ENCODE peak calls at places on chromosomes 7 and 10, in nine cellular contexts. F is Panc1; C is neuronal stem cell; D is CD8-positive, alpha-beta memory T cell; R is HCT116; E is gastrocnemius medialis; Y is hepatocyte; N is iPS DF 6.9; B is psoas muscle. Q is an unnamed sample. For H3K27me3 and H3K4me1, the result is how much of the 10 kb centered on the place peaks cover.

GRCh38 chr10:70396140-70396539 is 7.8 kb upstream of the EIF4EBP2 start:
- DNase-seq in F (no peak), C (no peak), D (no peak), R (no peak), E (no peak), Y (no peak), N (no peak), B (no peak), Q (no peak)

GRCh38 chr7:18313970-18314369 is 181.6 kb upstream of the HDAC9 start:
- DNase-seq in F (no peak), C (no peak), D (no peak), R (no peak), E (no peak), Y (no peak), N (no peak), B (no peak), Q (no peak)

GRCh38 chr7:127809285-127809702 is 157.3 kb downstream of the SND1 start:
- DNase-seq in F (no peak), C (no peak), D (no peak), R (no peak), E (peak), Y (no peak), N (no peak), B (peak), Q (no peak)

GRCh38 chr7:22110227-22110839 is 164.6 kb upstream of the CDCA7L start:
- DNase-seq in F (peak), C (peak), D (peak), R (peak), E (peak), Y (peak), N (peak), B (peak), Q (peak)

GRCh38 chr10:30540286-30540685 is 89.3 kb downstream of the LYZL2 start:
- DNase-seq in F (no peak), C (no peak), D (no peak), R (no peak), E (no peak), Y (no peak), N (no peak), B (no peak), Q (no peak)

GRCh38 chr7:86972072-86972471 is 87.4 kb downstream of the ELAPOR2 start:
- DNase-seq in F (no peak), C (peak), D (no peak), R (no peak), E (no peak), Y (no peak), N (peak), B (no peak), Q (no peak)

GRCh38 chr10:118472415-118472814 is 123.0 kb downstream of the PRLHR start:
- DNase-seq in F (no peak), C (no peak), D (no peak), R (no peak), E (no peak), Y (no peak), N (no peak), B (no peak), Q (no peak)

GRCh38 chr7:157769016-157769869 is 432.4 kb downstream of the DNAJB6 start:
- DNase-seq in F (no peak), C (peak), D (no peak), R (no peak), E (no peak), Y (no peak), N (no peak), B (peak), Q (no peak)

GRCh38 chr7:1136841-1137516 is 23.0 kb downstream of the ZFAND2A start:
- DNase-seq in F (no peak), C (no peak), D (no peak), R (no peak), E (no peak), Y (no peak), N (no peak), B (no peak), Q (no peak)

GRCh38 chr7:45021604-45022296 is 21.7 kb downstream of the CCM2 start:
- DNase-seq in F (no peak), C (no peak), D (no peak), R (no peak), E (no peak), Y (no peak), N (no peak), B (no peak), Q (no peak)

GRCh38 chr10:127907411-127908105 is 655 bp downstream of the PTPRE start:
- DNase-seq in F (no peak), C (no peak), D (no peak), R (no peak), E (no peak), Y (peak), N (no peak), B (peak), Q (no peak)

GRCh38 chr7:112266595-112267270 is 60.2 kb downstream of the ZNF277 start:
- DNase-seq in F (no peak), C (no peak), D (no peak), R (no peak), E (no peak), Y (no peak), N (no peak), B (no peak), Q (no peak)

GRCh38 chr10:31926765-31927596 is 1.6 kb downstream of the ARHGAP12 start:
- DNase-seq in F (no peak), C (no peak), D (no peak), R (no peak), E (no peak), Y (peak), N (no peak), B (no peak), Q (no peak)

GRCh38 chr10:24207781-24208611 is 942 bp upstream of the KIAA1217 start:
- DNase-seq in F (no peak), C (peak), D (no peak), R (no peak), E (no peak), Y (peak), N (no peak), B (no peak), Q (no peak)

GRCh38 chr10:29712108-29712507 is 77.3 kb upstream of the SVIL start:
- DNase-seq in F (no peak), C (no peak), D (no peak), R (no peak), E (peak), Y (no peak), N (no peak), B (no peak), Q (no peak)

GRCh38 chr7:150927954-150928340 is 50.2 kb downstream of the KCNH2 start:
- DNase-seq in F (no peak), C (no peak), D (no peak), R (peak), E (no peak), Y (no peak), N (no peak), B (no peak), Q (no peak)

GRCh38 chr10:103855424-103855823 is at the start of gene SH3PXD2A:
- DNase-seq in F (no peak), C (peak), D (no peak), R (no peak), E (no peak), Y (peak), N (no peak), B (peak), Q (no peak)

GRCh38 chr7:18566829-18567228 is 71.3 kb downstream of the HDAC9 start:
- DNase-seq in F (no peak), C (no peak), D (no peak), R (no peak), E (no peak), Y (no peak), N (no peak), B (no peak), Q (no peak)

GRCh38 chr10:67110286-67110685 is 184.4 kb downstream of the LRRTM3 start:
- DNase-seq in F (no peak), C (no peak), D (no peak), R (no peak), E (no peak), Y (no peak), N (no peak), B (no peak), Q (no peak)

GRCh38 chr10:103812431-103812830 is 42.9 kb downstream of the SH3PXD2A start:
- DNase-seq in F (no peak), C (no peak), D (no peak), R (no peak), E (no peak), Y (no peak), N (no peak), B (peak), Q (no peak)

GRCh38 chr10:89431977-89432376 is 17.6 kb downstream of the IFIT5 start:
- DNase-seq in F (no peak), C (no peak), D (no peak), R (no peak), E (no peak), Y (peak), N (no peak), B (no peak), Q (no peak)

GRCh38 chr7:135291809-135292253 is 58.2 kb downstream of the STRA8 start:
- DNase-seq in F (peak), C (no peak), D (no peak), R (no peak), E (no peak), Y (no peak), N (no peak), B (no peak), Q (no peak)

GRCh38 chr7:111730476-111731300 is 168.4 kb upstream of the IMMP2L start:
- DNase-seq in F (no peak), C (peak), D (no peak), R (peak), E (no peak), Y (peak), N (peak), B (no peak), Q (no peak)

GRCh38 chr10:50516161-50516560 is 107.6 kb downstream of the SGMS1 start:
- DNase-seq in F (no peak), C (no peak), D (no peak), R (no peak), E (no peak), Y (no peak), N (no peak), B (no peak), Q (no peak)

GRCh38 chr7:44289341-44290249 is 35.8 kb downstream of the CAMK2B start:
- DNase-seq in F (no peak), C (no peak), D (no peak), R (no peak), E (peak), Y (no peak), N (no peak), B (peak), Q (no peak)

GRCh38 chr10:83736008-83736407 is 403.3 kb upstream of the GHITM start:
- DNase-seq in F (no peak), C (no peak), D (no peak), R (no peak), E (no peak), Y (no peak), N (no peak), B (no peak), Q (no peak)

GRCh38 chr10:113899952-113900598 is 45.6 kb downstream of the NHLRC2 start:
- DNase-seq in F (no peak), C (no peak), D (no peak), R (no peak), E (no peak), Y (no peak), N (no peak), B (no peak), Q (no peak)

GRCh38 chr7:123580406-123581161 is 21.0 kb upstream of the ASB15 start:
- DNase-seq in F (peak), C (peak), D (no peak), R (peak), E (no peak), Y (peak), N (no peak), B (no peak), Q (no peak)

GRCh38 chr7:36661135-36661840 is 63.0 kb downstream of the AOAH start:
- DNase-seq in F (no peak), C (no peak), D (no peak), R (peak), E (no peak), Y (peak), N (no peak), B (no peak), Q (no peak)

GRCh38 chr10:7007575-7008190 is 403.2 kb downstream of the SFMBT2 start:
- DNase-seq in F (no peak), C (no peak), D (no peak), R (no peak), E (no peak), Y (no peak), N (no peak), B (no peak), Q (no peak)

GRCh38 chr10:77637474-77637985 is at the start of gene KCNMA1:
- DNase-seq in F (no peak), C (no peak), D (no peak), R (no peak), E (peak), Y (peak), N (no peak), B (peak), Q (no peak)

GRCh38 chr7:1987084-1987535 is 245.6 kb downstream of the MAD1L1 start:
- DNase-seq in F (no peak), C (no peak), D (no peak), R (no peak), E (no peak), Y (no peak), N (no peak), B (no peak), Q (no peak)

GRCh38 chr10:132299381-132300336 is 8.1 kb downstream of the STK32C start:
- DNase-seq in F (no peak), C (no peak), D (no peak), R (no peak), E (no peak), Y (no peak), N (no peak), B (no peak), Q (no peak)

GRCh38 chr7:106400990-106401389 is 116.2 kb upstream of the NAMPT start:
- DNase-seq in F (no peak), C (peak), D (no peak), R (no peak), E (no peak), Y (no peak), N (no peak), B (no peak), Q (no peak)

GRCh38 chr10:117003336-117003735 is 1.7 kb downstream of the SHTN1 start:
- DNase-seq in F (no peak), C (no peak), D (no peak), R (no peak), E (no peak), Y (no peak), N (no peak), B (no peak), Q (no peak)

GRCh38 chr7:4257390-4258111 is 424.5 kb upstream of the FOXK1 start:
- DNase-seq in F (no peak), C (no peak), D (no peak), R (no peak), E (no peak), Y (no peak), N (no peak), B (no peak), Q (no peak)

GRCh38 chr7:30164567-30164966 is 29.8 kb downstream of the MTURN start:
- DNase-seq in F (peak), C (no peak), D (no peak), R (peak), E (no peak), Y (peak), N (peak), B (no peak), Q (no peak)

GRCh38 chr7:43283706-43284105 is 171.3 kb downstream of the HECW1 start:
- DNase-seq in F (no peak), C (no peak), D (no peak), R (no peak), E (no peak), Y (no peak), N (no peak), B (no peak), Q (no peak)
- H3K27me3 ChIP-seq in F (under half), C (under half), D (under half), R (under half), E (under half), Y (under half), N (under half), B (under half), Q (under half)

GRCh38 chr10:123582084-123582989 is 83.8 kb upstream of the GPR26 start:
- DNase-seq in F (peak), C (peak), D (peak), R (peak), E (peak), Y (peak), N (peak), B (peak), Q (no peak)

GRCh38 chr10:123584419-123584775 is 81.8 kb upstream of the GPR26 start:
- DNase-seq in F (no peak), C (no peak), D (no peak), R (no peak), E (no peak), Y (no peak), N (no peak), B (no peak), Q (no peak)

GRCh38 chr10:123585477-123586445 is 80.4 kb upstream of the GPR26 start:
- DNase-seq in F (no peak), C (no peak), D (no peak), R (no peak), E (no peak), Y (no peak), N (no peak), B (no peak), Q (no peak)

GRCh38 chr10:123581656-123582055 is 84.5 kb upstream of the GPR26 start:
- DNase-seq in F (no peak), C (no peak), D (no peak), R (no peak), E (no peak), Y (no peak), N (no peak), B (no peak), Q (no peak)

DNA sequence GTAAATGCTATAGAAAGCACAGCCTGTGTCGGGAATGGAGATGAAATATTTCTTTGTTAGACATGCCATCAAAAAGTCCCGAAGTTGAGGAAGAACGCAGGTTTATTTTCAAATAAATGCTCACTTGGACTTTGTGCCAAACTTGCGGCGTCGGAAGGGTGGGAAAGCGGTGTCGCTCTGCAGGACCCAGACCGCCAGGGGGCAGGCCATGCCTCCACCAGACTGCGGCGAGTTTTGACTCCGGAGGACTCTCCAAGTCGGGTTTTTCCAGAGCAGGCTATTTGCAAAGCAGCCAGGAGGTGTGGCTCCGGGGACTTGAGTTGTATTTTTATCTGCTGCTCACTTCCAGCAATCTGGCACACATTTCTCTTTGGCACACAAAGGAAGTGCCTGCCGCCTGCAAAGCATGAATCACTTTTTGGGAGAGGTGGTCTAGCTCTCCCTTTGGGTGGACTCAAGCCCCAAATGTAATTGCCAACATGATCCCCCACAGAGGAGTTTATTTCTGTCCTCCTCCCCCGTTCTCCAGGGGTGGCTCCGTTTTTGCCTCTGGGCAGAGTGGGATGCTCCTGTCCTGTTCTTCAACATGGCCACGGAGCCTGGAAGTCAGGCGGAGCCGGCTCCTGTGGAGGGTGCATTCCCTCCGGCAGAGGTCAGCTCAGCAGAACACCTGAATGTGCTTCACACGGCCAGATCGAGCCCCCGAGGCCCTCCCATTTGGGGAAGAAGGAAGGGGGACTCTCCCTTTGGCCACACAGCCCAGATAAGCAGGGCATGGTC is 82.3 kb upstream of the GPR26 start:
- DNase-seq in F (no peak), C (peak), D (no peak), R (peak), E (peak), Y (peak), N (peak), B (peak), Q (no peak)
- H3K4me3 ChIP-seq in F (no peak), C (no peak), D (no peak), R (no peak), E (peak), Y (no peak), N (no peak), B (no peak), Q (no peak)

GRCh38 chr10:95756796-95757657 is 1.1 kb downstream of the ENTPD1 start:
- DNase-seq in F (no peak), C (no peak), D (no peak), R (no peak), E (no peak), Y (no peak), N (no peak), B (no peak), Q (no peak)

GRCh38 chr10:95756061-95756751 is at the start of gene ENTPD1:
- DNase-seq in F (no peak), C (no peak), D (no peak), R (no peak), E (no peak), Y (no peak), N (no peak), B (no peak), Q (no peak)

GRCh38 chr10:95759233-95759826 is 3.4 kb downstream of the ENTPD1 start:
- DNase-seq in F (no peak), C (no peak), D (no peak), R (no peak), E (no peak), Y (no peak), N (no peak), B (no peak), Q (no peak)

GRCh38 chr10:95758351-95759025 is 2.5 kb downstream of the ENTPD1 start:
- DNase-seq in F (no peak), C (no peak), D (no peak), R (no peak), E (no peak), Y (no peak), N (no peak), B (no peak), Q (no peak)

DNA sequence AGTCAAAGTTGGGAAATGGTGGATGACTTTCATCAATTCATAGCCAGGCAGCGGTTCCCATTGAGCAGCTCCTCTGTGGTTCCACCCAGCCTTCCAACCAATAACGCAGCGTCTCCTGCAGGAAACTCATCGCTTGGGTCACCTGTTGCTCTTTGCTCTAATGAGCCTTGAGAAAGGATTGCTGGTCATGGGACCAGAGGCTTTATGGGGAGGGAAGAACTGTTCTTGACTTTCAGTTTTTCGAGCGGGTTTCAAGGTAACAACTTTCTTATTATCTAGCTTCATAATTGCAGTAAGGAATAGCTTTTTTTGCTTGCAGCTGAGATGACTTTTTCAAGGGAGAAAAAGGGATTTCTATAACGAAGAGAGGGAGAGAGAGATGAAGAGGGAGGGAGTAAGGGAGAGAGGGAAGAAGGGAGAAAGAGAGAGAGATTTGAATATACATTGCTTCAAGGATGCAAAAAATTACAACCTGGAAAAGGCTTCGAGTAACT is 405 bp upstream of the ENTPD1 start:
- DNase-seq in F (no peak), C (no peak), D (no peak), R (no peak), E (no peak), Y (peak), N (no peak), B (no peak), Q (no peak)
- H3K4me1 ChIP-seq in F (under half), C (under half), D (under half), R (under half), E (under half), Y (under half), N (under half), B (under half), Q (under half)

DNA sequence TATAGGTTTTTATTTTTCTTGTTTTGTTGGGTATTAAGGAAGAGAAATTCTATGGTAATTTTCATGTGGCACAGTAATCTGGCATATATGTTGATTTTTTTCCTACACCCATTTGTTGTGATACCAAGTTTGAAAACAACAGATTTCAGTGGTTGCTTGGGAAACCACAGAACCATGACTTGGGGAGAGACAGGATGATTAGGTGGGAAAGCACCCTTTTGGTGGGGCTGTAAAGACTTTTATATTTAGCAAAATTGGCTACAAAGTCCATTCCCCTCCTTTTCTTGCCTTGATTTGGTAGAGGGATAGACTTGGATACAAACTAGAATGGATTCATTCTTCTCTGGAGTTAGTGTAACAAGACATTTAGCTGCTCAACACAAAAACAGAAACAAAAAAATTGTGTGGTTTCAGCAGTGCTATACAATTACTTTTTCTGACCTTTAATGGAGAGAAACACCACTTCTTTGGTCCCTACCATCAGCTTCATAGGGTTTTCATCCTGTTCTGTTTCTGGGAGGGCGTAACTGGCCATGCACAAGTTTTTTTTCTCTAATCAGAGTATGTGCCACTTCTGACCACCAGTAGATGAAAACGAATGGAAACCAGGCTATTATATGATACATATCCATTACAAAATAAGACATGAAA is 52.7 kb downstream of the FIGNL1 start:
- DNase-seq in F (no peak), C (no peak), D (no peak), R (no peak), E (no peak), Y (no peak), N (no peak), B (no peak), Q (peak)
- H3K27me3 ChIP-seq in F (under half), C (under half), D (under half), R (under half), E (under half), Y (under half), N (under half), B (under half), Q (under half)

GRCh38 chr7:100147278-100147677 is 1.4 kb upstream of the LAMTOR4 start:
- DNase-seq in F (no peak), C (no peak), D (no peak), R (no peak), E (no peak), Y (no peak), N (no peak), B (no peak), Q (no peak)
- H3K4me3 ChIP-seq in F (no peak), C (no peak), D (no peak), R (no peak), E (no peak), Y (no peak), N (no peak), B (no peak), Q (no peak)

Q was measured in effector memory CD4-positive, alpha-beta T cell.